ENCODE peak calls at places on chromosomes 7 and 10, in eight cellular contexts. N is GM23338, Z is SK-N-MC, G is cardiac muscle cell, R is HCT116, B is pancreas, A is IMR-90, Q is adrenal gland. F is an unnamed sample.

GRCh38 chr10:94074462-94074861 is 80.7 kb downstream of the PLCE1 start:
- DNase-seq in B (no peak), N (no peak), Z (no peak), Q (no peak), R (no peak), G (no peak), A (no peak), F (no peak)

GRCh38 chr10:80568306-80568705 is 30.6 kb downstream of the SH2D4B start:
- DNase-seq in A (no peak), Z (no peak), N (no peak), B (no peak), Q (no peak), G (no peak), R (no peak), F (no peak)

GRCh38 chr7:99419323-99420021 is 10.7 kb downstream of the BUD31 start:
- DNase-seq in B (no peak), Q (no peak), Z (no peak), G (no peak), A (no peak), N (no peak), R (no peak), F (no peak)

GRCh38 chr7:27793780-27794179 is 53.8 kb downstream of the TAX1BP1 start:
- DNase-seq in Q (no peak), Z (no peak), A (peak), G (no peak), N (no peak), R (no peak), B (no peak), F (no peak)

GRCh38 chr7:155797262-155798250 is 14.7 kb downstream of the SHH start:
- DNase-seq in Z (no peak), A (no peak), G (no peak), Q (no peak), N (peak), B (no peak), R (no peak), F (no peak)

GRCh38 chr7:6516387-6516983 is 34.8 kb downstream of the GRID2IP start:
- DNase-seq in Z (peak), G (peak), B (peak), A (peak), N (peak), R (peak), Q (peak), F (no peak)

GRCh38 chr7:91240546-91240945 is 23.7 kb upstream of the FZD1 start:
- DNase-seq in B (peak), N (no peak), Q (no peak), A (peak), G (no peak), Z (peak), R (no peak), F (no peak)

GRCh38 chr7:157513162-157513621 is 176.4 kb downstream of the DNAJB6 start:
- DNase-seq in Z (no peak), N (no peak), A (no peak), B (no peak), Q (no peak), R (no peak), G (no peak), F (no peak)

GRCh38 chr7:97218767-97219166 is 101.3 kb downstream of the SDHAF3 start:
- DNase-seq in Q (no peak), B (no peak), Z (no peak), N (no peak), R (no peak), A (no peak), G (no peak), F (no peak)

GRCh38 chr10:27713906-27714305 is 31.7 kb downstream of the MKX start:
- DNase-seq in A (no peak), B (no peak), Z (no peak), N (no peak), R (no peak), G (no peak), Q (peak), F (no peak)

GRCh38 chr7:106619213-106619612 is 41.7 kb downstream of the CCDC71L start:
- DNase-seq in A (no peak), Z (no peak), Q (no peak), B (no peak), G (no peak), N (no peak), R (no peak), F (no peak)

GRCh38 chr7:140398821-140399220 is 491 bp upstream of the SLC37A3 start:
- DNase-seq in Z (no peak), B (no peak), N (no peak), A (no peak), R (no peak), G (no peak), Q (no peak), F (no peak)

GRCh38 chr7:144487906-144488305 is 84.4 kb upstream of the NOBOX start:
- DNase-seq in Z (no peak), B (no peak), N (peak), G (no peak), A (no peak), Q (no peak), R (no peak), F (no peak)

GRCh38 chr10:132141526-132142395 is 45.0 kb upstream of the DPYSL4 start:
- DNase-seq in N (no peak), A (no peak), R (no peak), Z (no peak), G (no peak), Q (no peak), B (no peak), F (no peak)

GRCh38 chr7:151271699-151272355 is 23.3 kb upstream of the SMARCD3 start:
- DNase-seq in A (peak), N (no peak), R (no peak), G (no peak), Q (peak), Z (peak), B (peak), F (no peak)

GRCh38 chr10:24944512-24945255 is 7.7 kb downstream of the PRTFDC1 start:
- DNase-seq in N (no peak), B (peak), Z (no peak), A (peak), Q (peak), R (peak), G (no peak), F (peak)

GRCh38 chr10:79375321-79376077 is 28.2 kb downstream of the PPIF start:
- DNase-seq in G (peak), N (no peak), R (no peak), B (no peak), Z (no peak), A (peak), Q (peak), F (no peak)

GRCh38 chr10:48750019-48750418 is 65.3 kb downstream of the WDFY4 start:
- DNase-seq in Q (no peak), R (no peak), G (no peak), A (no peak), B (no peak), Z (no peak), N (no peak), F (no peak)

DNA sequence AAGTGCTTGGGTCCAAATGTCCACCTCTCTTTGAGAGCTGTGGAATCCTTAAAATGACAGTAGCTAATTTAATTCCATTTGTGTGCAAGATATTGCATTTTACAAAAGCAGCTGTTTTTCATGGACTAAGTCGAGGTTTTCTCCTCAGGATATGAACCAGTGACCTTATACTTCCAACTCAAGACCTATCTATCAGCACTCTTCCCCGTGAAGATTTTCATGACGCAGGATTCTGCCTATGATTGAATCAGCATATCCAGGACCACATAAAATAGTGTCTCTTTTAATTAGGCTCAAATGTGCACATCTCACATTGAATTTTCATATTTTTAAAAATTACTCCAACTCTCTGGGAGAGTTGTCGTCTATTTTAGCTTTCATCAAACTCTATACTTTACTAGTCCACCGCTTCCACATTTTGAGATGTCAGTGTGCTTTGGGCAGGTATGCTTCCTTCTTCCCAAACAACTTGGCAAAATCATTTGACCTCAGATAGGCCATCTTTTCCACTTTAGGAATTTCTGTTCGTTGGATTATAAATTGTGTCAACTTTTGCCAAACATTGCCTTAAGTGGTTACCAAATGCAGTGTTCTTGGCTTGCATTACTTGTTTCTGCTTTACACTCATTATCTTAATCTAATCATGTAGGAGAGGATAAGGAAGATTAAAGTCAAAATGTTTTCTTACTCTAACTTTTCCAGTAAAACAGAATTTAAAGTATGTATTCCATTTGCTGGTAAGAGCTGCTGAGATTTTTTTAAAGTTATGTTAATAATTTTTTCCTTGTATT is 39.4 kb downstream of the SEMA3A start:
- DNase-seq in R (no peak), B (no peak), Z (no peak), Q (no peak), A (no peak), N (no peak), G (no peak), F (no peak)
- H3K27ac ChIP-seq in R (no peak), B (no peak), Z (peak), Q (no peak), A (no peak), N (peak), G (no peak), F (no peak)

GRCh38 chr7:84675633-84676034 is 481.0 kb upstream of the SEMA3A start:
- DNase-seq in Z (no peak), R (no peak), G (no peak), Q (no peak), B (no peak), A (no peak), N (no peak), F (peak)

GRCh38 chr7:84677386-84677785 is 482.8 kb upstream of the SEMA3A start:
- DNase-seq in B (no peak), Z (no peak), G (no peak), N (no peak), Q (no peak), R (no peak), A (no peak), F (no peak)

GRCh38 chr7:84674236-84674913 is 479.8 kb upstream of the SEMA3A start:
- DNase-seq in Z (no peak), B (no peak), N (no peak), Q (no peak), G (no peak), A (no peak), R (no peak), F (peak)

GRCh38 chr7:84682543-84682942 is 488.0 kb upstream of the SEMA3A start:
- DNase-seq in A (no peak), Z (no peak), B (no peak), R (no peak), G (no peak), N (no peak), Q (no peak), F (no peak)

GRCh38 chr7:84678841-84679240 is 484.3 kb upstream of the SEMA3A start:
- DNase-seq in Q (no peak), Z (no peak), A (no peak), B (no peak), R (no peak), G (no peak), N (no peak), F (no peak)
- H3K27ac ChIP-seq in Q (no peak), Z (no peak), A (no peak), B (no peak), R (no peak), G (no peak), N (no peak), F (no peak)

DNA sequence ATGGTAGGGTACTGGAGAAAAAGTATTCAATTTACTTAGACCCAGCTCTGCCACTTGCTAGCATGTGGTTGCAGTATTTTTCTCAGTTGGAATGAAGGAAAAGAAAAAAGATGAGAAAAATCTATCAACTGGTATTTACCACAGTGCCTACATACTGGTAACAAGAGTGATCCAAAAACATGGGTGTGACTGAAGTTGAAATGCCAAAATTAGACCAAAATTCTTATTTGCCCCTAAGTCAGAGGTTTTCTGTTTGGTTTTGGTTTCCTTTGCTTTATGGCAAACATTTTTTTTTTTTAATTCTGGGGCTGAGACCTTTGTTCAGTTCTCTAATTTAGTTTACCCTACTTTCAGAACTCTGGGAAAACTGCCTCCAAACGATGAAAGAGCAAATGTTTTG is 12.3 kb downstream of the HYCC1 start:
- DNase-seq in Q (no peak), A (no peak), R (no peak), N (no peak), G (no peak), B (no peak), Z (no peak), F (no peak)
- H3K27ac ChIP-seq in Q (no peak), A (no peak), R (no peak), N (peak), G (no peak), B (no peak), Z (no peak), F (no peak)

DNA sequence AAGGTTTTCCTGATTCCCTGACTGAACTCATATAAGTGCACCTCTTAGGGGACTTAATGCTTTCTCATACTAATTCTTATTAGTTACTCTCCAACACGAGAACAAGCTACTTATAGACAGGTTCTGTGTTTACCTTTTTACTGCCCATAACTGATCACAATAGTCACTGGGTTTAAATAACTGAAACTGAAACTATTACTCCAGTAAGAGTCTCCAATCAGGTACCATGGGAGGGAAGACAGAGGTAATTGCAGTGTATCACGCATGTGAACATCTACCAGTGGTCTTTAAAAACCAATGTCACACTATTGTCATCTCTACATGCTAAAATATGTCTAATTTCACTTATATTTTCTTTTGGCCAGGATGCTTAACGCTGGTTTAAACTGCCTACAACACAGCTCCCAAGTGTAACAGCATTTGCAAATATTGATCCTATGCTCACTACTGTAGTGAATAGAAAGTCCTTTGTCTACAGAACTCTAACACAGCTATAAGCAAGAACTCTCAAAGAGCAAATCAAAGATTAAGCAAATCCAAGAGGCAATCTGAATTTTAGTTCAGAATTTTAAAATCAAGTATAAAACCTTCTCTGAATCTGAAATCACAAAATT is 3.6 kb downstream of the GDI2 start:
- DNase-seq in B (no peak), Z (no peak), R (no peak), N (no peak), G (no peak), Q (no peak), A (peak), F (no peak)
- H3K27ac ChIP-seq in B (no peak), Z (no peak), R (no peak), N (peak), G (peak), Q (no peak), A (no peak), F (no peak)

GRCh38 chr10:69866246-69866687 is 64.6 kb downstream of the COL13A1 start:
- DNase-seq in G (no peak), B (no peak), Z (no peak), Q (no peak), N (no peak), A (no peak), R (no peak), F (no peak)
- H3K27ac ChIP-seq in G (peak), B (no peak), Z (no peak), Q (no peak), N (peak), A (peak), R (no peak), F (peak)

GRCh38 chr10:35460852-35461460 is 124.6 kb downstream of the CCNY start:
- DNase-seq in Q (no peak), B (no peak), G (no peak), N (no peak), Z (no peak), R (no peak), A (no peak), F (no peak)

GRCh38 chr10:35462491-35462934 is 126.2 kb downstream of the CCNY start:
- DNase-seq in B (no peak), R (no peak), A (no peak), Q (no peak), Z (no peak), N (no peak), G (peak), F (no peak)

GRCh38 chr10:35456784-35457183 is 120.5 kb downstream of the CCNY start:
- DNase-seq in R (no peak), N (no peak), B (no peak), G (no peak), A (no peak), Q (no peak), Z (no peak), F (no peak)

GRCh38 chr10:35458500-35459448 is 122.5 kb downstream of the CCNY start:
- DNase-seq in B (no peak), Z (no peak), N (no peak), A (no peak), G (no peak), R (no peak), Q (no peak), F (no peak)

GRCh38 chr10:35459449-35459847 is 123.1 kb downstream of the CCNY start:
- DNase-seq in A (no peak), Q (no peak), B (no peak), Z (no peak), G (no peak), R (no peak), N (no peak), F (no peak)
- H3K27ac ChIP-seq in A (no peak), Q (no peak), B (no peak), Z (no peak), G (no peak), R (no peak), N (no peak), F (no peak)

DNA sequence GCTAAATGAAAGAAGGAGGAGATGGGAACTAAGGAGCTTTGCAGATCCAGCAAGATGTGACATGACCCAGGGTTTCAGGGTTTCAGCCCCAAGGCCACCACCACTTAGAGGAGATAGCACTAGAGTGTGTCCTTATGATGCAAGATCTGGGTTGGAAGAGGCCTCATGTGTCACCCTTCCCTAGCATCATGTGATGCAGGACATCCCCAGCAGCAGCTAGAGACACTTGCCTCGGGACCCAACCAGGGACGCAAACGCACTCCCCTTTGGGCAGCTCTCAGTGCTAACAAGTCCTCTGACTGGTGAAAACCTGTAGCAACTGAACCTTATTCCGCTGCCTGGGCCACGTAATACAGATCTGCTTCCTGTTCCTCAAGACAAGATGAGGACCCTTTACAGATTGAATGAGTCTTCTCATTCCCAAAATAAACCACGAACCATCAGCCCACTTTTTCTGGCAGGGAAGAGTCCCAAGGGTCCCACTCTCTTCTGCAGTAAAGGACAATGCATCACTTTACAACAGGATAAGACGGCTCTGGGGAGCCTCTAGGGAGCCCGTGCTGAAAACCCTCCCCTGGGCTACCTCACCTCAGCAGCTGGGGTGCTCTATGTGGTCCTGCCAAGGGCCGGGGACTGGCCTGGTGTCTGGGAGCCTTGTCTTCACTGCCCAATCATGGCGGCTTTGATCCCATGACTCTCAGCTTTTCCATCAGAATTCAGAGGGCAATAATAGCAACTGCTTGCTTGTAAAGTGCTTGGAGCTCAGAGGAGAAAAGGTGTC is 44.8 kb upstream of the GDF10 start:
- DNase-seq in A (no peak), R (no peak), G (no peak), N (no peak), B (no peak), Z (no peak), Q (no peak), F (no peak)
- H3K27ac ChIP-seq in A (no peak), R (no peak), G (no peak), N (no peak), B (peak), Z (no peak), Q (no peak), F (no peak)

GRCh38 chr10:8898745-8899330 is 844.4 kb downstream of the GATA3 start:
- DNase-seq in Q (no peak), Z (no peak), B (no peak), G (no peak), R (no peak), N (no peak), A (no peak), F (no peak)
- H3K27ac ChIP-seq in Q (no peak), Z (no peak), B (no peak), G (no peak), R (no peak), N (no peak), A (no peak), F (no peak)

DNA sequence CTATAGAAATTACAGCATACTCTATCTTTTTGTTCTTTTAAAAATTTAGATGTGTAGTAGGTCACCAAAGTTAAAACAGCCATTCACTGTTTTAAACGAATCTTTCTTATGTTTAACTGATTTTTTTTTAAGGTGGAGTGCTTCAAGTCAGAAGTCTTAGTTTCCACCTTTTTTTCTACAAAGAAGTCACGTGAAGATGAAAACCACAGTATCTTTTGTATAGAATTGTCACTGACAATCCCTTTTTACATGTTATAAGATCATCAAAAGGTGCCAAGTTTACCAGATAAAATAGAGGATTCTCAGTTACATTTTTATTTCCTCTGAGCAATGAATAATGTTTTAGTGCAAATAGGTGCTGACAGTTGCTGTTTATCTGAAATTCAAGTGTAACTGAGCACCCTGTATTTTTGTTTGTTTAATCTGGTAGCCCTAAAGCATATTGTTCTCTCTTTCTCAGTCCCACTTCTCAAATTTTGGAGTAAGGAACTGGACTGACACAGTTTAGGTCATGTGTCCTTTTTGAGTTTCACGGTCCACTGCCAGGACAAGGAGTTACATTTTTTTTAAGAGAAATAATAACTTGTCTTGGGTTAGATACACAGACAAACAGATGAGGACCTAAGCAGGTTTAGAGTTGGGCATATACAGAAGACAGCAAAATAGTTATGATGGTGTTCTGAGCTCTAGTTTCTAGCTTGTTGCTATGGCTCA is 233.2 kb upstream of the MBL2 start:
- DNase-seq in N (no peak), Q (no peak), G (no peak), B (no peak), Z (no peak), R (no peak), A (no peak), F (no peak)
- H3K27ac ChIP-seq in N (no peak), Q (no peak), G (no peak), B (no peak), Z (peak), R (no peak), A (no peak), F (no peak)

F was measured in epithelial cell of prostate.